ENCODE peak calls at places on chromosomes 7 and 10, in six cellular contexts. One of them, this sample, is unnamed.

GRCh38 chr10:81116201-81116600 is 578.5 kb downstream of the SH2D4B start:
- DNase-seq in hepatocyte: no peak
- DNase-seq in HFF-Myc: no peak
- DNase-seq in nephron progenitor cell: no peak
- DNase-seq in mesothelial cell of epicardium: no peak
- DNase-seq in AG04449: no peak
- DNase-seq in this sample: no peak

GRCh38 chr7:50783304-50783703 is 608 bp upstream of the GRB10 start:
- DNase-seq in hepatocyte: no peak
- DNase-seq in HFF-Myc: no peak
- DNase-seq in nephron progenitor cell: no peak
- DNase-seq in mesothelial cell of epicardium: no peak
- DNase-seq in AG04449: no peak
- DNase-seq in this sample: no peak

GRCh38 chr10:52663161-52663560 is 109.4 kb downstream of the MBL2 start:
- DNase-seq in hepatocyte: no peak
- DNase-seq in HFF-Myc: no peak
- DNase-seq in nephron progenitor cell: no peak
- DNase-seq in mesothelial cell of epicardium: no peak
- DNase-seq in AG04449: no peak
- DNase-seq in this sample: no peak

GRCh38 chr7:121313793-121314676 is 14.8 kb upstream of the WNT16 start:
- DNase-seq in hepatocyte: peak
- DNase-seq in HFF-Myc: no peak
- DNase-seq in nephron progenitor cell: no peak
- DNase-seq in mesothelial cell of epicardium: no peak
- DNase-seq in AG04449: no peak
- DNase-seq in this sample: no peak

GRCh38 chr10:133481086-133481643 is 27.4 kb downstream of the SCART1 start:
- DNase-seq in hepatocyte: no peak
- DNase-seq in HFF-Myc: no peak
- DNase-seq in nephron progenitor cell: no peak
- DNase-seq in mesothelial cell of epicardium: no peak
- DNase-seq in AG04449: no peak
- DNase-seq in this sample: no peak

GRCh38 chr7:19958309-19958896 is 185.0 kb upstream of the TMEM196 start:
- DNase-seq in hepatocyte: no peak
- DNase-seq in HFF-Myc: no peak
- DNase-seq in nephron progenitor cell: no peak
- DNase-seq in mesothelial cell of epicardium: no peak
- DNase-seq in AG04449: peak
- DNase-seq in this sample: no peak

GRCh38 chr7:43872401-43873165 is 3.3 kb upstream of the MRPS24 start:
- DNase-seq in hepatocyte: peak
- DNase-seq in HFF-Myc: peak
- DNase-seq in nephron progenitor cell: no peak
- DNase-seq in mesothelial cell of epicardium: no peak
- DNase-seq in AG04449: no peak
- DNase-seq in this sample: no peak

GRCh38 chr10:127715782-127716378 is 21.1 kb upstream of the FOXI2 start:
- DNase-seq in hepatocyte: no peak
- DNase-seq in HFF-Myc: no peak
- DNase-seq in nephron progenitor cell: no peak
- DNase-seq in mesothelial cell of epicardium: no peak
- DNase-seq in AG04449: no peak
- DNase-seq in this sample: no peak

GRCh38 chr10:48607356-48608278 is 2.7 kb upstream of the ARHGAP22 start:
- DNase-seq in hepatocyte: no peak
- DNase-seq in HFF-Myc: no peak
- DNase-seq in nephron progenitor cell: no peak
- DNase-seq in mesothelial cell of epicardium: no peak
- DNase-seq in AG04449: no peak
- DNase-seq in this sample: no peak

GRCh38 chr7:134701272-134701671 is 54.6 kb downstream of the BPGM start:
- DNase-seq in hepatocyte: no peak
- DNase-seq in HFF-Myc: no peak
- DNase-seq in nephron progenitor cell: no peak
- DNase-seq in mesothelial cell of epicardium: no peak
- DNase-seq in AG04449: no peak
- DNase-seq in this sample: no peak

GRCh38 chr7:107157091-107157490 is 11.7 kb upstream of the HBP1 start:
- DNase-seq in hepatocyte: no peak
- DNase-seq in HFF-Myc: no peak
- DNase-seq in nephron progenitor cell: no peak
- DNase-seq in mesothelial cell of epicardium: no peak
- DNase-seq in AG04449: no peak
- DNase-seq in this sample: no peak

GRCh38 chr10:132676193-132676891 is 109.6 kb downstream of the NKX6-2 start:
- DNase-seq in hepatocyte: no peak
- DNase-seq in HFF-Myc: no peak
- DNase-seq in nephron progenitor cell: no peak
- DNase-seq in mesothelial cell of epicardium: no peak
- DNase-seq in AG04449: no peak
- DNase-seq in this sample: no peak

GRCh38 chr10:96651998-96652431 is 65.2 kb upstream of the TM9SF3 start:
- DNase-seq in hepatocyte: no peak
- DNase-seq in HFF-Myc: no peak
- DNase-seq in nephron progenitor cell: no peak
- DNase-seq in mesothelial cell of epicardium: no peak
- DNase-seq in AG04449: no peak
- DNase-seq in this sample: peak

GRCh38 chr7:41319601-41320000 is 383.3 kb downstream of the INHBA start:
- DNase-seq in hepatocyte: no peak
- DNase-seq in HFF-Myc: no peak
- DNase-seq in nephron progenitor cell: no peak
- DNase-seq in mesothelial cell of epicardium: no peak
- DNase-seq in AG04449: no peak
- DNase-seq in this sample: no peak

GRCh38 chr7:79988642-79989041 is 146.0 kb upstream of the GNAI1 start:
- DNase-seq in hepatocyte: no peak
- DNase-seq in HFF-Myc: no peak
- DNase-seq in nephron progenitor cell: no peak
- DNase-seq in mesothelial cell of epicardium: no peak
- DNase-seq in AG04449: peak
- DNase-seq in this sample: no peak

GRCh38 chr10:3265081-3265480 is 92.5 kb upstream of the PITRM1 start:
- DNase-seq in hepatocyte: no peak
- DNase-seq in HFF-Myc: no peak
- DNase-seq in nephron progenitor cell: no peak
- DNase-seq in mesothelial cell of epicardium: no peak
- DNase-seq in AG04449: no peak
- DNase-seq in this sample: no peak

GRCh38 chr10:124156524-124157225 is 63.3 kb upstream of the CHST15 start:
- DNase-seq in hepatocyte: no peak
- DNase-seq in HFF-Myc: no peak
- DNase-seq in nephron progenitor cell: peak
- DNase-seq in mesothelial cell of epicardium: no peak
- DNase-seq in AG04449: no peak
- DNase-seq in this sample: no peak

GRCh38 chr10:126731613-126731995 is 61.1 kb upstream of the C10orf90 start:
- DNase-seq in hepatocyte: no peak
- DNase-seq in HFF-Myc: no peak
- DNase-seq in nephron progenitor cell: no peak
- DNase-seq in mesothelial cell of epicardium: no peak
- DNase-seq in AG04449: no peak
- DNase-seq in this sample: no peak

GRCh38 chr10:70437721-70438120 is 3.8 kb downstream of the NODAL start:
- DNase-seq in hepatocyte: no peak
- DNase-seq in HFF-Myc: no peak
- DNase-seq in nephron progenitor cell: no peak
- DNase-seq in mesothelial cell of epicardium: no peak
- DNase-seq in AG04449: no peak
- DNase-seq in this sample: no peak

GRCh38 chr7:77310982-77311381 is 105.2 kb downstream of the GSAP start:
- DNase-seq in hepatocyte: no peak
- DNase-seq in HFF-Myc: no peak
- DNase-seq in nephron progenitor cell: no peak
- DNase-seq in mesothelial cell of epicardium: no peak
- DNase-seq in AG04449: no peak
- DNase-seq in this sample: no peak

GRCh38 chr10:124736491-124737136 is 7.6 kb downstream of the FAM53B start:
- DNase-seq in hepatocyte: peak
- DNase-seq in HFF-Myc: no peak
- DNase-seq in nephron progenitor cell: no peak
- DNase-seq in mesothelial cell of epicardium: no peak
- DNase-seq in AG04449: no peak
- DNase-seq in this sample: no peak

GRCh38 chr7:128247108-128247507 is 6.0 kb downstream of the LEP start:
- DNase-seq in hepatocyte: no peak
- DNase-seq in HFF-Myc: no peak
- DNase-seq in nephron progenitor cell: no peak
- DNase-seq in mesothelial cell of epicardium: no peak
- DNase-seq in AG04449: no peak
- DNase-seq in this sample: no peak

GRCh38 chr10:71302451-71302850 is 16.6 kb upstream of the SLC29A3 start:
- DNase-seq in hepatocyte: no peak
- DNase-seq in HFF-Myc: no peak
- DNase-seq in nephron progenitor cell: no peak
- DNase-seq in mesothelial cell of epicardium: no peak
- DNase-seq in AG04449: no peak
- DNase-seq in this sample: no peak

GRCh38 chr7:157601530-157601929 is 264.7 kb downstream of the DNAJB6 start:
- DNase-seq in hepatocyte: no peak
- DNase-seq in HFF-Myc: no peak
- DNase-seq in nephron progenitor cell: no peak
- DNase-seq in mesothelial cell of epicardium: no peak
- DNase-seq in AG04449: no peak
- DNase-seq in this sample: no peak

GRCh38 chr7:74143383-74143782 is 30.8 kb upstream of the EIF4H start:
- DNase-seq in hepatocyte: no peak
- DNase-seq in HFF-Myc: no peak
- DNase-seq in nephron progenitor cell: no peak
- DNase-seq in mesothelial cell of epicardium: no peak
- DNase-seq in AG04449: no peak
- DNase-seq in this sample: no peak

GRCh38 chr7:47034180-47034579 is 547.7 kb downstream of the TNS3 start:
- DNase-seq in hepatocyte: no peak
- DNase-seq in HFF-Myc: no peak
- DNase-seq in nephron progenitor cell: no peak
- DNase-seq in mesothelial cell of epicardium: no peak
- DNase-seq in AG04449: no peak
- DNase-seq in this sample: no peak

GRCh38 chr7:105769951-105770628 is 106.3 kb downstream of the ATXN7L1 start:
- DNase-seq in hepatocyte: no peak
- DNase-seq in HFF-Myc: no peak
- DNase-seq in nephron progenitor cell: no peak
- DNase-seq in mesothelial cell of epicardium: no peak
- DNase-seq in AG04449: no peak
- DNase-seq in this sample: no peak

GRCh38 chr10:111093741-111094380 is 17.0 kb downstream of the ADRA2A start:
- DNase-seq in hepatocyte: no peak
- DNase-seq in HFF-Myc: no peak
- DNase-seq in nephron progenitor cell: no peak
- DNase-seq in mesothelial cell of epicardium: no peak
- DNase-seq in AG04449: no peak
- DNase-seq in this sample: no peak

GRCh38 chr7:115352375-115352774 is 430.5 kb downstream of the MDFIC start:
- DNase-seq in hepatocyte: no peak
- DNase-seq in HFF-Myc: peak
- DNase-seq in nephron progenitor cell: no peak
- DNase-seq in mesothelial cell of epicardium: no peak
- DNase-seq in AG04449: peak
- DNase-seq in this sample: no peak
- TF ChIP-seq CTCF in hepatocyte: no peak
- TF ChIP-seq CTCF in HFF-Myc: peak
- TF ChIP-seq CTCF in nephron progenitor cell: no peak
- TF ChIP-seq CTCF in mesothelial cell of epicardium: no peak
- TF ChIP-seq CTCF in AG04449: no peak
- TF ChIP-seq CTCF in this sample: no peak

DNA sequence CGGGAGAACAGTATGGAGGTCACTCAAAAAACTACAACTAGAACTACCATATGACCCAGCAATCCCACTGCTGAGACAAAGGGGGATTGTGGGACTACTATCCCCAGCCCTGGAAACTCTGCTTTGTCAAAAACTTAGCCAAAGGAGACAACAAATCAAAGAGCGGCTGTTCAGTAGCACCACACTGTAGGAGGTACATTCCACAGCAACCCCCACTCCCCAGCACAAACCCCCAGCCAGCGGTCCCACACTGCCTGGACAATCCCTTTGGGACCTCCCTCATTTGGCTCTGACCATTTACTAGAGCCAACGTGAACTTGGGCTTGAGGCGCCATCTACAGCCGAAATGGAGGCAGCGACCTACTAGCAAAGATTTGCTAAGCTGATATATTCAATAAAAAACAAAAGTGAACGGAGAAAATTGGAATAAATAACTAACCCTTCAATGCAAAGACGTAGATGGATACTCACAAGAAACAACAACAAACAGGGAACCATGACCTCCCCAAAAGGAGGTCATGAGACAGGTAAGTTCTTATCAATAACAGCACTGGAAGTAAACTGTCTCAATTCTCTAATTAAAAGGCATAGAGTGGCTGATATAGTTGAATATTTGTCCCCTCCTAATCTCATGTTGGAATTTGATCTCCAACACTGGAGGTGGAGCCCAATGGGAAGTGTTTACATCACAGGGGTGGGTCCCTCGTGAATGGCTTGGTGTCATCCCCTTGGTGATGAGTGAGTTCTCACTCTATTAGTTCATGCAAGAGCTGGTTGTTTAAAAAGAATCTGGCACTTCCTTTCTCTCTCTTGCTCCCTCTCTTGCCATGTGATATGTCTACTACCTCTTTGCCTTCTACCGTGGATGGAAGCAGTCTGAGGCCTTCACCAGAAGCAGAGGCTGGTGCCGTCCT is 119.0 kb upstream of the KCNMA1 start:
- DNase-seq in hepatocyte: peak
- DNase-seq in HFF-Myc: peak
- DNase-seq in nephron progenitor cell: peak
- DNase-seq in mesothelial cell of epicardium: peak
- DNase-seq in AG04449: no peak
- DNase-seq in this sample: no peak
- TF ChIP-seq CTCF in hepatocyte: peak
- TF ChIP-seq CTCF in HFF-Myc: peak
- TF ChIP-seq CTCF in nephron progenitor cell: peak
- TF ChIP-seq CTCF in mesothelial cell of epicardium: peak
- TF ChIP-seq CTCF in AG04449: peak
- TF ChIP-seq CTCF in this sample: peak

GRCh38 chr10:98446656-98447221 is at the start of gene HPS1:
- DNase-seq in hepatocyte: peak
- DNase-seq in HFF-Myc: no peak
- DNase-seq in nephron progenitor cell: peak
- DNase-seq in mesothelial cell of epicardium: peak
- DNase-seq in AG04449: no peak
- DNase-seq in this sample: peak
- TF ChIP-seq CTCF in hepatocyte: no peak
- TF ChIP-seq CTCF in HFF-Myc: no peak
- TF ChIP-seq CTCF in nephron progenitor cell: no peak
- TF ChIP-seq CTCF in mesothelial cell of epicardium: no peak
- TF ChIP-seq CTCF in AG04449: peak
- TF ChIP-seq CTCF in this sample: no peak

DNA sequence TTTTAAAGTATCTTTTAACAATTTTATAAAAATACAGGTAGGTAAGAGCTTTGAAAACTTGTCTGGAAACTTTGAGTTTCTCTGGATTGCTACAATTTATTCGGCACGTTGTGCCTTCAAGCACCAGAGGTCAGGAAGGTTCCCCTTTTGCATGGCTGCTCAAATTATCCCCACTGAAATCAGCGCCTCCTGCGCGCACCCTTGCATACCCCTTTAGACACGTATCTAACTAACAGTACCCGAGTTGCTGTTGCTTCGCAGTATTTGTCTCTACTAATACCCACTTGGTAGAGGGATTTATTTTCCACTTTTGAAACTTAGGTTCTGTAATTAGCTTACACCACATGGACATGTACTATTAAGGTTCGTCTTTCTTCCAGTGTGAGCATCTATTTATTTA is 1.6 kb downstream of the MEOX2 start:
- DNase-seq in hepatocyte: no peak
- DNase-seq in HFF-Myc: no peak
- DNase-seq in nephron progenitor cell: peak
- DNase-seq in mesothelial cell of epicardium: no peak
- DNase-seq in AG04449: no peak
- DNase-seq in this sample: no peak
- TF ChIP-seq CTCF in hepatocyte: no peak
- TF ChIP-seq CTCF in HFF-Myc: no peak
- TF ChIP-seq CTCF in nephron progenitor cell: no peak
- TF ChIP-seq CTCF in mesothelial cell of epicardium: no peak
- TF ChIP-seq CTCF in AG04449: no peak
- TF ChIP-seq CTCF in this sample: no peak